ENCODE peak calls at places on chromosomes 16 and 17, in six cellular contexts. H, S, U, I, A and Y are unnamed samples.

GRCh38 chr17:35299108-35299507 is 56.2 kb downstream of the SLFN5 start:
- DNase-seq in H (no peak), S (no peak), U (no peak), I (no peak), A (peak), Y (no peak)

GRCh38 chr17:34370997-34371395 is 8.0 kb upstream of the CCL1 start:
- DNase-seq in H (no peak), S (no peak), U (no peak), I (no peak), A (no peak), Y (no peak)

GRCh38 chr17:71922439-71922838 is 198.4 kb upstream of the SOX9 start:
- DNase-seq in H (no peak), S (no peak), U (no peak), I (no peak), A (no peak), Y (no peak)

GRCh38 chr17:39996789-39997188 is 16.2 kb downstream of the PSMD3 start:
- DNase-seq in H (peak), S (no peak), U (no peak), I (no peak), A (no peak), Y (no peak)

GRCh38 chr16:11212819-11213196 is 43.2 kb downstream of the SOCS1 start:
- DNase-seq in H (no peak), S (no peak), U (no peak), I (no peak), A (no peak), Y (no peak)

GRCh38 chr17:55303701-55304145 is 39.0 kb downstream of the HLF start:
- DNase-seq in H (no peak), S (no peak), U (no peak), I (no peak), A (no peak), Y (no peak)

GRCh38 chr16:81832801-81833547 is 53.9 kb downstream of the PLCG2 start:
- DNase-seq in H (no peak), S (no peak), U (no peak), I (no peak), A (no peak), Y (no peak)

GRCh38 chr17:58289869-58290268 is 9.1 kb upstream of the MPO start:
- DNase-seq in H (no peak), S (no peak), U (no peak), I (no peak), A (peak), Y (no peak)

GRCh38 chr16:31352344-31353115 is 2.4 kb upstream of the ITGAX start:
- DNase-seq in H (no peak), S (no peak), U (no peak), I (no peak), A (no peak), Y (no peak)

DNA sequence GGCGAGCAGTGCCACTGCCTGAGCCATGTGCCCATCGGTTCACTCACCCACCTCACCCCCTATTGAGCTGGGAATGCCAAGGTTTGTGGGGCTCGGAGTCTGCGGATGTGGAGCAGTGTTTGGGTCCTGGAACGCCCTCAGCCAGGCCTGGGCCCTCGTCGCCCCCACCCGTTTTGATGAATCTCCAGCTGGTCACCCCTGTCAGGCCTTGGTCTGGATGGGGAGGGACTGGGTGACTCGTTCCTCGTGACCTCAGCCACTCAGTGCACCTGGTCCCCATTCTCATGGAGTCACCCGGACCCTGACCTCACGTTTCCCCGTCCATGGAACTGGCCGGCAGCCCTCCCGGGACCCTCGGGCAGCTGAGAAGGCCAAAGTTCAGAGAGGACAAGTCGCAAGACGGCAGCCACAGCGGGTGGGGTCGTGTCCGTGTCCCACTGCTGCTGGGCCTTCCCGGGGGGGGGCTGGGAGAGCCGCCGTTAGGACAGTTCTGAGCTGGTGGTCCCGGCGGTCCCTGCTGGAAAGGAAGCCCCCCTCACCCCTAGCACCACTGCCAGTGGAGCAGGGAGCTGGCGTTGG is 23.2 kb downstream of the GSE1 start:
- DNase-seq in H (no peak), S (no peak), U (no peak), I (no peak), A (no peak), Y (no peak)
- H3K27ac ChIP-seq in H (no peak), S (no peak), U (no peak), I (no peak), A (peak), Y (no peak)

DNA sequence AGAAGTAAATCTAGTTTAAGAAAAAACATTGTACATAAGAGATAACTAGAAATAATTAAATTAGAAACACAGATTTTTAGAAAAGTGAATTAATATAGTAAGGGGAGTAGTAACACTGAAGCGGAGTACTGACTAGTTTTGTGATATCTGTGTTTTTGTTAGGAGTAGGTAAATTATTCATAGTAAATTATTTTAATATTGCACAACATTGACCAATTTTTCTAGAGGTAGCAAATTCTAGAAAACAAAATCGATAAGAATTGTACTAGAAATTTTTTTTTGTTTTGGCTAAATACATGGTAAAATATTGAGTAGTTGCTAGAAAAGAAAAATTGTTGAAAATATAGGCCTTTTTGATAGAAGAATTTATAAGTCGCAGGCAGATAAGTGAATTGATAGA is 156.5 kb downstream of the CHD9 start:
- DNase-seq in H (no peak), S (no peak), U (no peak), I (no peak), A (no peak), Y (no peak)
- H3K4me3 ChIP-seq in H (peak), S (peak), U (peak), I (no peak), A (no peak), Y (no peak)

DNA sequence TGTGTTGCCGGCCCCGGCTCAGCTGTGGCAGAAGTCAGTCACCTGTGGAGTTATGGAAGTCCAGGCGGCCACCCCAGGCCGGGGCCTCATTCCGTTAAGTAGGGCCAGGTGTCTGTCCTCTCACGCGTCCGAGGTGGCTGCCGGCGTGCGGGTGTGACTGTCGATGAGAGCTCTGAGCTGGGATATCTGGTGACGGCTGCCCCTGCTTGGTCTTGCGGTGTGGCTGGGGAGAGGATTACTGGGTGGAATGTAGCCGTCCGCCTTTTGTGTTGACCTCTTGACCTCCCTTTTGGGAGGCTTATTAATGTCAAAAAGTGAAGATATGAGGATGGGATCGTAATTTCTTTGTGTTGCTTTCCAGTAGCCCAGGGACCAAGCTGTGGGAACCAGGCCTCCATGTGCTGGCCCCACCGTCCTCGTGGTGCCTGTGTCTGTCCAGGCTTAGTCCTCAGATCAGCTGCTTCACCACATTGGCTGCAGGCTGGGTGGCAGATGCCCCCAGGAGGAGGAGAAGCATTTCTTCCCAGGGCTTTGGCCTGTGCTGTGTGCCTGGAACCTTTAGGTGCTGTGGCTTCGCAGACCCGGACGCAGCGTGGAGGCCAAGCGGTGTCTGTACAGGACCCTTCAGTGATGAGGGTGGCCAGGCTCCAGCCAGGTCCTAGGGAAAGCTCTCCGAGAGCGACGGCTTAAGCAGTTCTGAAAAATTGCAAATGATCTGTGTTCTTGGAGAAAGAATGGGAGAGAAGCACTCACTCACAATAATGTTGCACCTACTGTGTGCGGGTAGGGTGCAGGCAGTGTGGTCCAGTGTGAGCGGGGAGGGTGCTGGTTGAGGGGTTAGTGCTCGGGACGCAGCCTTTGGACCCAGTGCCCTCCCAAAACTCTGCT is 23.2 kb upstream of the ZNF750 start:
- DNase-seq in H (peak), S (no peak), U (no peak), I (no peak), A (no peak), Y (no peak)
- H3K27ac ChIP-seq in H (no peak), S (no peak), U (no peak), I (no peak), A (peak), Y (peak)

GRCh38 chr16:54935411-54936085 is 4.9 kb downstream of the IRX5 start:
- DNase-seq in H (peak), S (no peak), U (no peak), I (no peak), A (no peak), Y (no peak)

GRCh38 chr16:54932737-54933254 is 2.1 kb downstream of the IRX5 start:
- DNase-seq in H (peak), S (no peak), U (no peak), I (no peak), A (no peak), Y (no peak)

GRCh38 chr16:54933281-54934150 is 2.9 kb downstream of the IRX5 start:
- DNase-seq in H (peak), S (no peak), U (no peak), I (no peak), A (no peak), Y (no peak)

GRCh38 chr16:54936086-54936978 is 5.7 kb downstream of the IRX5 start:
- DNase-seq in H (peak), S (no peak), U (no peak), I (no peak), A (no peak), Y (no peak)

GRCh38 chr16:54934536-54935410 is 4.1 kb downstream of the IRX5 start:
- DNase-seq in H (peak), S (no peak), U (no peak), I (no peak), A (no peak), Y (no peak)
- H3K4me3 ChIP-seq in H (no peak), S (no peak), U (no peak), I (no peak), A (no peak), Y (no peak)

DNA sequence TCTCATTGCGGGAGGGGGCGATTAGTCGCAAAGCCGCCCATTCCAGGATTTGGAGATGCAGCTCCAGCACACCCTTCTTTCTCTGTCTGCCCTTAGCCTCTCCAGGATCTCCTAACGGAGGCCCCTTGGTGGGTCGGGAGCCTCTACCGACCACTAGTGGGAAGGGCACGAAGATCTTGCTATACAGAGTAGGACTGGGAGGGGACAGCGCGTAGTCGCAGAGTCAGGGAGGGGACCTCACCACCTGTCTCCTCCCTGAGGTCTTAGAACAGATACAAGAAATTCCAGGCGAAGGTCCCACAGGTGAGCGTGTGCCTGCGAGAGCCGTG is 569 bp upstream of the SMTNL2 start:
- DNase-seq in H (peak), S (peak), U (no peak), I (peak), A (no peak), Y (no peak)
- H3K27ac ChIP-seq in H (no peak), S (peak), U (no peak), I (peak), A (no peak), Y (no peak)

GRCh38 chr17:56779306-56779705 is 54.4 kb downstream of the C17orf67 start:
- DNase-seq in H (no peak), S (no peak), U (no peak), I (no peak), A (no peak), Y (no peak)

GRCh38 chr17:56778898-56779297 is 54.8 kb downstream of the C17orf67 start:
- DNase-seq in H (no peak), S (no peak), U (no peak), I (no peak), A (no peak), Y (no peak)

GRCh38 chr17:56781944-56782737 is 51.6 kb downstream of the C17orf67 start:
- DNase-seq in H (no peak), S (no peak), U (no peak), I (no peak), A (no peak), Y (no peak)

GRCh38 chr17:56777859-56778258 is 55.9 kb downstream of the C17orf67 start:
- DNase-seq in H (no peak), S (no peak), U (no peak), I (no peak), A (no peak), Y (no peak)

DNA sequence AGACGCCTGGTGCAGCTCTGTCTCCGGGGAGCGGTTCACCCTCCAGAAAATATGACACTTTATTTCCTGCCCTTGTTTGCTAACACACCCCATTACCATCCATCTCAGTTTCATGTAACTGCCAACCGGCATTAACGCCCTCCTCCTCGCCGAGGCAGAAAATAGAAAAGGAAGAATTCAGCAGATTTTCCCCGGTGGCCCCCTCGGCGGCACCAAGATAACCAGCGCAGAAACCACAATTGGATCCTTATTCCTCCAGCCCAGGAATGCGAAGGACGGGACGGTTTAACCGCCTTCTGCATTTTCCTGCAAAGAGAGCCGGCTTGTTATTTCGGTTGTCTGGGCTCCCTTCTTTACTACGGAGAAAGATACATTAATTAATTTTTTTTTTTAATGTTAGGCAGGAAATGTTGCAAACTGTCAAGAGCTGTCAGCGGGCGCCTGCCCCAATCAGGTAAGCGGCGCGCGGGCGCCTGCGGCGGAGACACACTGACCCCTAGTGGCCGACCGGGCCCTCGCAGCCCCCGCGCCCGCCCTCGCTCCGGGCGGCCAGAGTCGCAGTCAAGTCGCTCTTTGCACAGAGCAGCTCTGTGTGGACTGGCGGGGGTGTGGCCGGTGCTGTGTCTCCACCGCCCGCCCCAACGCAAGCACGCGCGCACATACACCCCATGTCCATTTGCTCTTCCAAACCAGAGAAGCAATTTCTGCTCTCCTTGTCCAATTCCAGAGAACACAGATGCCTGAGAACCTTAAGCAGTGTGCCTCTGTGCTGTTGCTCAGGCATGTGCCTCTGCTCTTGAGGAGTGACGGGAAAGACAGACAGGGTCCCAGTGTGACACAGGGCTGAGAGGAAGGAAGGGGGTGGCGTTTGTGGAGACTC is 53.6 kb downstream of the C17orf67 start:
- DNase-seq in H (peak), S (peak), U (peak), I (peak), A (peak), Y (peak)
- H3K4me3 ChIP-seq in H (peak), S (peak), U (peak), I (no peak), A (peak), Y (peak)

GRCh38 chr17:76556759-76557367 is 17.0 kb downstream of the PRCD start:
- DNase-seq in H (peak), S (no peak), U (no peak), I (no peak), A (peak), Y (peak)
- H3K27ac ChIP-seq in H (peak), S (peak), U (peak), I (peak), A (peak), Y (peak)